ENCODE peak calls at places on chromosomes 11 and 22, in six cellular contexts. O is NCI-H2029 treated with DMSO at 0.1 percent for 48 hours; Y is BE2C; P is adipocyte; H is fibroblast of lung; N is CD8-positive, alpha-beta memory T cell. T is an unnamed sample.

GRCh38 chr11:67090717-67091116 is 28.3 kb upstream of the KDM2A start:
- DNase-seq in N (no peak), O (no peak), P (no peak), H (no peak), Y (no peak), T (no peak)

GRCh38 chr22:38865201-38866023 is 6.6 kb downstream of the CBX6 start:
- DNase-seq in N (no peak), P (no peak), Y (no peak), O (no peak), H (no peak), T (no peak)

GRCh38 chr11:134536219-134536618 is 124.2 kb upstream of the B3GAT1 start:
- DNase-seq in N (no peak), H (no peak), P (no peak), Y (no peak), O (no peak), T (no peak)

GRCh38 chr11:40544162-40544561 is 915.3 kb downstream of the LRRC4C start:
- DNase-seq in O (no peak), Y (no peak), H (no peak), N (no peak), P (no peak), T (no peak)

GRCh38 chr11:8728566-8728965 is 46.0 kb downstream of the RPL27A start:
- DNase-seq in Y (peak), H (peak), O (no peak), P (peak), N (no peak), T (no peak)

GRCh38 chr11:132770802-132771545 is 761.3 kb downstream of the OPCML start:
- DNase-seq in H (peak), P (peak), O (no peak), N (no peak), Y (no peak), T (no peak)

GRCh38 chr11:71080239-71081097 is 171.9 kb downstream of the SHANK2 start:
- DNase-seq in H (peak), O (peak), Y (peak), P (peak), N (no peak), T (peak)

GRCh38 chr11:86589856-86590589 is 82.4 kb downstream of the ME3 start:
- DNase-seq in Y (no peak), H (no peak), O (no peak), N (no peak), P (no peak), T (no peak)

T was measured in memory B cell.